ENCODE peak calls at places on chromosomes 1 and 21, in six cellular contexts. P is GM10248, N is body of pancreas, Z is Caco-2, W is upper lobe of right lung, L is HFF-Myc. X is an unnamed sample.

GRCh38 chr21:14690886-14691285 is 144.8 kb upstream of the SAMSN1 start:
- DNase-seq in P (no peak), N (peak; percentile 26), Z (no peak), W (no peak), L (no peak), X (no peak)

GRCh38 chr1:115654663-115655306 is 13.0 kb downstream of the VANGL1 start:
- DNase-seq in P (no peak), N (peak; percentile 19), Z (no peak), W (no peak), L (no peak), X (no peak)

GRCh38 chr1:21736876-21737275 is 46.1 kb downstream of the USP48 start:
- DNase-seq in P (no peak), N (no peak), Z (no peak), W (no peak), L (no peak), X (no peak)

GRCh38 chr1:163162281-163162937 is 40.3 kb downstream of the RGS5 start:
- DNase-seq in P (no peak), N (no peak), Z (no peak), W (no peak), L (no peak), X (no peak)

GRCh38 chr1:27491748-27492700 is 2.1 kb upstream of the WASF2 start:
- DNase-seq in P (no peak), N (no peak), Z (no peak), W (no peak), L (no peak), X (no peak)

GRCh38 chr1:100912019-100912418 is 16.1 kb downstream of the SLC30A7 start:
- DNase-seq in P (no peak), N (no peak), Z (no peak), W (no peak), L (no peak), X (no peak)

GRCh38 chr1:3368711-3369436 is 85.6 kb upstream of the ARHGEF16 start:
- DNase-seq in P (no peak), N (no peak), Z (no peak), W (no peak), L (no peak), X (no peak)

GRCh38 chr1:46492871-46493270 is 3.2 kb downstream of the DMBX1 start:
- DNase-seq in P (no peak), N (no peak), Z (no peak), W (no peak), L (no peak), X (no peak)

GRCh38 chr1:176949033-176949662 is 215.4 kb downstream of the ASTN1 start:
- DNase-seq in P (peak; percentile 40), N (peak; percentile 75), Z (peak; percentile 76), W (peak; percentile 78), L (peak; percentile 47), X (peak; percentile 91)

GRCh38 chr1:94908965-94909364 is 17.9 kb downstream of the CNN3 start:
- DNase-seq in P (no peak), N (no peak), Z (no peak), W (no peak), L (no peak), X (no peak)
- TF ChIP-seq CTCF in P (no peak), N (no peak), Z (no peak), W (no peak), L (no peak), X (no peak)

GRCh38 chr1:200919386-200919785 is 24.7 kb downstream of the INAVA start:
- DNase-seq in P (no peak), N (no peak), Z (no peak), W (no peak), L (no peak), X (no peak)

GRCh38 chr1:200918006-200918405 is 23.3 kb downstream of the INAVA start:
- DNase-seq in P (no peak), N (no peak), Z (no peak), W (no peak), L (no peak), X (no peak)

GRCh38 chr1:200917291-200917817 is 22.7 kb downstream of the INAVA start:
- DNase-seq in P (no peak), N (no peak), Z (no peak), W (no peak), L (no peak), X (no peak)

GRCh38 chr1:200916681-200917080 is 22.0 kb downstream of the INAVA start:
- DNase-seq in P (no peak), N (no peak), Z (no peak), W (no peak), L (no peak), X (no peak)

GRCh38 chr1:200916152-200916551 is 21.5 kb downstream of the INAVA start:
- DNase-seq in P (peak; percentile 24), N (no peak), Z (peak; percentile 32), W (no peak), L (no peak), X (peak; percentile 45)
- TF ChIP-seq CTCF in P (no peak), N (no peak), Z (peak; percentile 25), W (no peak), L (peak; percentile 43), X (peak; percentile 68)

DNA sequence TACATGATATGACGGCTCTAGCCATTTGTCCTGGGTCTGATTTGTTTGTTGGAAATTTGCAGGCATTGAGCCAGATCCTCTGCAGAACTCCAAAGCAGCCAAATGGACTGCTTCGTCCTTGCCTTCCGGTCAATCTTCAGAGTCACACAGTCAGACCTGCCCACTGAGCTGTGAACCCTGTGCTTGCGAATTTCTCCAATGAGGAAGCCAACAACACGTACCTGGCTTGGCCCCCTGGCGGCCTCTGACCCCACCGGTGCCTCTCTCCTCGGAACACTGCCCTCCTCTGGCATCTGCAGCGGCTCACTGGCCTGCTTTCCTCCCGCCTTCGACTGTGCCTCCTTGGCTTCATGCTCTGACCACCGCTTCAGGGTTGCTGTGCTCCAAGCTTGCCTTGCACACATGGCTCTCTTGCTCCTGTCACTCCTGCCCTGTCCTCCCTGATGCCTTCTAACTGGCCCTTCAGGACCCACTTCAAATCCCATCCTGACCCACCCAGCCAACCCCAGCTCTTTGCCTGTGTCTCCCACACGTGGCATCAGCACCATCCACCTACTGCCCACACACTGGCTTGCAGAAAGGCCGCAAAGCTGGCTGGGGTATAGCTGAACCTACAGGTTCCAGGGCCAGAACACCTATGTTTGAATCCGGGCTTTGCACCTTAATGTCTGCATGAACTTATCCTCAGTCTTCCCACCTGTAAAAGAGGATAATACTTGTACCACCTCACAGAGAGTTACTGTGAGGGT is 128.2 kb downstream of the KCNN3 start:
- DNase-seq in P (no peak), N (no peak), Z (peak; percentile 54), W (no peak), L (no peak), X (peak; percentile 32)
- TF ChIP-seq CTCF in P (no peak), N (no peak), Z (peak; percentile 43), W (no peak), L (no peak), X (peak; percentile 39)

GRCh38 chr1:184210822-184211221 is 159.3 kb downstream of the TSEN15 start:
- DNase-seq in P (no peak), N (no peak), Z (no peak), W (no peak), L (no peak), X (no peak)
- TF ChIP-seq CTCF in P (no peak), N (no peak), Z (no peak), W (no peak), L (no peak), X (no peak)

GRCh38 chr21:30257773-30258172 is 25.0 kb downstream of the KRTAP24-1 start:
- DNase-seq in P (no peak), N (no peak), Z (no peak), W (no peak), L (peak; percentile 9), X (peak; percentile 34)
- TF ChIP-seq CTCF in P (no peak), N (no peak), Z (peak; percentile 36), W (no peak), L (peak; percentile 27), X (peak; percentile 64)

GRCh38 chr1:72280131-72280530 is 2.2 kb downstream of the NEGR1 start:
- DNase-seq in P (no peak), N (no peak), Z (no peak), W (no peak), L (no peak), X (no peak)

GRCh38 chr1:72281144-72281543 is 1.2 kb downstream of the NEGR1 start:
- DNase-seq in P (no peak), N (no peak), Z (no peak), W (no peak), L (no peak), X (no peak)

GRCh38 chr1:72282271-72282656 is at the start of gene NEGR1:
- DNase-seq in P (no peak), N (peak; percentile 34), Z (no peak), W (peak; percentile 68), L (no peak), X (peak; percentile 53)

GRCh38 chr1:72281637-72282270 is 585 bp downstream of the NEGR1 start:
- DNase-seq in P (no peak), N (no peak), Z (no peak), W (no peak), L (no peak), X (no peak)

DNA sequence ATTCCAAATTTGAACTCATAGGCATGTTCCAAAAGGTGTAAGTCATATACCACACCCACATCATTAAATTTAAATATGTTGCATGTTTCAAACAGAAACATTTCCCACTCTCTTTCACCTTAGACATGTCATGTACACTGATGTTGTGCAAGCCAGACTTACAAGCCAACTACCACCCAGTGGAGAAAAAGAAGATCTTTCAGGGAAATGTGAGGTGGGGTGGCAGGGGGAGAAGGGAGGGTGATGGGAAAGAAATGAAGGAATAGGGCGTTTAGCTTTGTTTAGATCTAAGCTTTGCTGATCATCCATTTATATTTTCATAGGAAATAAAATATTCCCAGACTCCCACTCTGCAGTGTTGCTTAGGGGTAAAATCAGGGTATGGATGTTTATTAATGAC is 1.6 kb downstream of the NEGR1 start:
- DNase-seq in P (no peak), N (no peak), Z (no peak), W (no peak), L (no peak), X (no peak)
- TF ChIP-seq CTCF in P (no peak), N (no peak), Z (no peak), W (no peak), L (no peak), X (no peak)

DNA sequence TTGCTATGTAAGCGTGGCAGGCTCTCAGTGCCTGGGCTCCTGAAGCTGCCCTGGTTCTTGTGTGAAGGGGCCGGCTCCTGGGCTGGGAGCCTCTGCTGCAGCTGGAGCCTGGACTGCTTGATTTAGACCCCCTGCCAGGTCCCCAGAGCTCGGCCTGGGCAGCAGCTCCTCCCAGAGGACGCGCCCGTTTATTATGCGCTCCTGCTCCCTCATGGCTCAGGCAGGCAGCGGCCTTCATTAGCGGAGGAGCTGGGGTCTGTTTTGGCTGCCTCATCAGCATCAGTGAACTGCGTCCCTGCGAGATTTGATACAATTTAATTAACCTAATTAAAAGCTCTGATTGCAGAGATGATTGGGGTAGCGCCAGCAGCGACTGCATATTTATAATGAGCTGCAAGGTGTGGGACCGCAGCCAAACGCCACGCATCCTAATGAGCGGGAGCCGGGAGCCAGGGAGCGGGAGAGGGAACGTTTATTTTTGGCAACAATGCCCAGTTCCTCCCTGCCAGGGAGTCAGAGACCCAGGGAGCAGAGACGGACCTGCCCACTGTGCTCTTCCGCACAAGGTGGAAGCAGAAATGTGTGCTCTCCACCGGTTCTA is 16.6 kb downstream of the UTP11 start:
- DNase-seq in P (no peak), N (no peak), Z (no peak), W (no peak), L (no peak), X (no peak)
- TF ChIP-seq CTCF in P (no peak), N (no peak), Z (no peak), W (no peak), L (no peak), X (no peak)

GRCh38 chr1:36731226-36732037 is 248.7 kb upstream of the CSF3R start:
- DNase-seq in P (no peak), N (no peak), Z (no peak), W (no peak), L (no peak), X (no peak)
- TF ChIP-seq CTCF in P (peak; percentile 8), N (no peak), Z (no peak), W (no peak), L (no peak), X (peak; percentile 18)

X was measured in endothelial cell.